ENCODE peak calls at places on chromosomes 4 and X, in seven cellular contexts. O is AG10803, J is psoas muscle, Q is coronary artery, G is upper lobe of left lung, K is foreskin fibroblast, B is Caco-2. Y is an unnamed sample.

GRCh38 chr4:116531026-116531425 is 554.4 kb downstream of the TRAM1L1 start:
- DNase-seq in K (no peak), Q (no peak), J (no peak), O (no peak), B (no peak), G (no peak), Y (no peak)

GRCh38 chr4:176309046-176309445 is 10.7 kb upstream of the SPCS3 start:
- DNase-seq in B (no peak), J (no peak), Q (no peak), O (no peak), G (no peak), K (no peak), Y (no peak)

GRCh38 chr4:158819942-158820786 is 51.3 kb downstream of the FNIP2 start:
- DNase-seq in J (no peak), Q (no peak), G (no peak), K (no peak), O (no peak), B (no peak), Y (no peak)

GRCh38 chr4:120723105-120723504 is 199.4 kb downstream of the PRDM5 start:
- DNase-seq in J (no peak), K (no peak), O (no peak), Q (no peak), G (no peak), B (no peak), Y (no peak)

GRCh38 chr4:119227690-119228089 is 15.2 kb downstream of the USP53 start:
- DNase-seq in K (peak; percentile 37), B (no peak), O (peak; percentile 18), J (no peak), G (no peak), Q (no peak), Y (no peak)

GRCh38 chrX:21225643-21226042 is 148.6 kb upstream of the CNKSR2 start:
- DNase-seq in Q (no peak), G (no peak), B (no peak), O (peak; percentile 0), K (no peak), J (no peak), Y (no peak)

GRCh38 chr4:183624548-183624947 is 34.4 kb downstream of the RWDD4 start:
- DNase-seq in Q (no peak), B (no peak), J (no peak), G (no peak), O (no peak), K (no peak), Y (no peak)

GRCh38 chr4:91058345-91058744 is 931.2 kb downstream of the CCSER1 start:
- DNase-seq in J (no peak), Q (no peak), B (no peak), K (peak; percentile 6), O (no peak), G (no peak), Y (no peak)

GRCh38 chrX:123976671-123977316 is 15.3 kb downstream of the STAG2 start:
- DNase-seq in B (peak; percentile 43), K (peak; percentile 53), O (peak; percentile 37), G (no peak), J (no peak), Q (no peak), Y (no peak)

GRCh38 chrX:50805316-50805715 is 8.7 kb downstream of the SHROOM4 start:
- DNase-seq in Q (no peak), K (no peak), J (no peak), O (no peak), B (no peak), G (no peak), Y (no peak)

GRCh38 chrX:32408389-32408788 is 803.0 kb downstream of the DMD start:
- DNase-seq in J (no peak), Q (no peak), O (no peak), G (no peak), K (no peak), B (no peak), Y (no peak)

GRCh38 chrX:126900937-126901336 is 81.4 kb downstream of the PRR32 start:
- DNase-seq in Q (no peak), O (no peak), K (no peak), G (no peak), B (no peak), J (no peak), Y (no peak)

GRCh38 chrX:128929281-128930057 is 593.8 kb downstream of the SMARCA1 start:
- DNase-seq in O (no peak), J (no peak), K (no peak), G (no peak), Q (no peak), B (no peak), Y (no peak)

GRCh38 chr4:57023104-57023503 is 44.4 kb downstream of the POLR2B start:
- DNase-seq in O (peak; percentile 83), G (no peak), B (no peak), J (no peak), Q (no peak), K (peak; percentile 88), Y (no peak)

GRCh38 chrX:30957753-30958152 is 68.7 kb upstream of the TAB3 start:
- DNase-seq in O (peak; percentile 59), Q (no peak), G (no peak), B (no peak), K (no peak), J (no peak), Y (no peak)

GRCh38 chr4:24202579-24202978 is 312.7 kb upstream of the PPARGC1A start:
- DNase-seq in Q (no peak), O (no peak), K (no peak), J (no peak), B (no peak), G (no peak), Y (no peak)

GRCh38 chr4:176753049-176753448 is 39.7 kb downstream of the VEGFC start:
- DNase-seq in J (no peak), K (peak; percentile 97), Q (no peak), B (no peak), O (peak; percentile 98), G (no peak), Y (no peak)

GRCh38 chr4:75107703-75108612 is 175.0 kb downstream of the PARM1 start:
- DNase-seq in J (no peak), G (no peak), K (no peak), O (no peak), Q (no peak), B (no peak), Y (no peak)

GRCh38 chrX:103520391-103520790 is 1.1 kb upstream of the RAB40A start:
- DNase-seq in O (peak; percentile 52), K (peak; percentile 67), G (no peak), Q (no peak), J (no peak), B (no peak), Y (no peak)

GRCh38 chr4:127870688-127871087 is 10.0 kb upstream of the PLK4 start:
- DNase-seq in G (no peak), K (peak; percentile 90), Q (no peak), O (peak; percentile 80), J (no peak), B (no peak), Y (no peak)

GRCh38 chr4:127849505-127850234 is 31.0 kb upstream of the PLK4 start:
- DNase-seq in O (no peak), J (no peak), Q (no peak), G (no peak), B (no peak), K (no peak), Y (no peak)

GRCh38 chr4:164617426-164617825 is 136.5 kb upstream of the SMIM31 start:
- DNase-seq in O (no peak), G (no peak), J (no peak), B (no peak), Q (no peak), K (no peak), Y (no peak)

GRCh38 chrX:1249101-1249887 is 19.3 kb upstream of the CSF2RA start:
- DNase-seq in O (peak; percentile 19), Q (no peak), K (peak; percentile 31), J (peak; percentile 73), G (no peak), B (peak; percentile 22), Y (no peak)

DNA sequence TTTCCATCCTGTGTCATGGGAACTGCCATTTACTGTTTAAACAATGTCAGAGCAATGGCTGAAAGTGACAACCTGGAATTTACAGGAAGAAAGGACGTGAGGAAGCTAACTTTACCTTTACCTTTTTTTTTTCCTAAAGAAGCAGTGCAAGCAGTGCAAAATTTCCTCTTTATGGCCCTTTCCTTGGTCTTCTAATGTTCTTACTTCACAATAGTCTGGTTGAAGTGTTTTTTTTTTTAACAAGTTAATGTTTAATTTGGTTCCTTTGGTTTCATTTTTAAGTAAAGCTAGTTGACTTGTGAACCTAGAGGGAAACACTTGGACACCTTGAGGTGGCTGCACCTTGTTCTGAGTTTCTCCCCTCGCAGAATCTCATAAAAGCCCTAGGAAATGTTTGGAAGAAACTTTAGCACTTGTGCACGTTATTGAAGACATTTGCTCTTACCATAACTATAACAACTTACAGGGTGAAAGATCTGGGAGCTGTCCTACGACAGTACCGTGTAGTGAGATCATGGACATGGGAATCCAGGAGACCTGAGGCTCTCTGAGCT is 1.8 kb downstream of the SGMS2 start:
- DNase-seq in J (no peak), K (no peak), B (peak; percentile 2), Q (no peak), G (no peak), O (no peak), Y (no peak)
- H3K4me3 ChIP-seq in J (peak overlapping the region; percentile 90), K (peak overlapping the region; percentile 72), B (peak overlapping the region; percentile 5), Q (peak overlapping the region; percentile 95), G (no peak overlapping the region), O (peak overlapping the region; percentile 80), Y (peak overlapping the region; percentile 85)

DNA sequence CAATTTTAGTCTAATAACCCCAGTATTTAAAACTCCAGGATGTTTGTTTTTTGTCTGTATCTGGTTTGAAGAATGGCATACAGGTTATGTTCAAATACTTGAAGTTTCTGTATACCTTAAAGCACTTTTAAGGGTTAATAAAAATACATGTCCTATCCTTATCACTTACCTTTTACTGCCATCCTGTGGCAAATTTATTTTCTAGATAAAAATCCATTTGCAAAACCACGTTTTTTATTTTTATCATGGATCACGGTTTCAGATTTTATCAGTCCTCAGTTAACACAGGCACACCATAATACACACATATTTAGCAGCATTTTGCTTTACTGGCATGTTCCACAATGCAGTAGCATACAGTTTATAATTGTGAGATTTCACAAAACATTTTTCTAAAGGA is 113.3 kb upstream of the H2AZ1 start:
- DNase-seq in Q (no peak), G (no peak), K (peak; percentile 22), O (no peak), J (no peak), B (no peak), Y (no peak)
- TF ChIP-seq CTCF in Q (no peak), G (no peak), K (no peak), O (no peak), J (no peak), B (no peak), Y (no peak)

GRCh38 chr4:102717448-102718092 is 43.2 kb downstream of the MANBA start:
- DNase-seq in K (peak; percentile 19), J (no peak), Q (no peak), G (no peak), B (peak; percentile 38), O (no peak), Y (no peak)

GRCh38 chr4:102713096-102713495 is 47.7 kb downstream of the MANBA start:
- DNase-seq in Q (no peak), K (peak; percentile 44), G (no peak), J (no peak), O (peak; percentile 28), B (peak; percentile 68), Y (no peak)

GRCh38 chr4:102710986-102711385 is 49.8 kb downstream of the MANBA start:
- DNase-seq in Q (no peak), J (no peak), B (no peak), G (no peak), K (no peak), O (no peak), Y (no peak)

GRCh38 chr4:102715057-102715456 is 45.7 kb downstream of the MANBA start:
- DNase-seq in O (peak; percentile 8), G (no peak), J (no peak), Q (no peak), K (peak; percentile 18), B (no peak), Y (no peak)
- H3K4me3 ChIP-seq in O (no peak overlapping the region), G (no peak overlapping the region), J (no peak overlapping the region), Q (no peak overlapping the region), K (no peak overlapping the region), B (no peak overlapping the region), Y (no peak overlapping the region)

GRCh38 chr4:4694296-4694772 is 152.5 kb upstream of the STX18 start:
- DNase-seq in J (no peak), G (no peak), O (peak; percentile 42), B (peak; percentile 24), K (peak; percentile 51), Q (no peak), Y (no peak)
- TF ChIP-seq CTCF in J (no peak), G (no peak), O (peak; percentile 52), B (no peak), K (peak; percentile 55), Q (no peak), Y (no peak)

Y was measured in esophagus squamous epithelium.